ENCODE peak calls at places on chromosome 1, in six cellular contexts. X is right atrium auricular region; Q is fibroblast of the aortic adventitia; F is lower leg skin; C is Jurkat, Clone E6-1; T is WERI-Rb-1. B is an unnamed sample.

GRCh38 chr1:18394563-18395156 is 86.1 kb upstream of the KLHDC7A start:
- DNase-seq in X (no peak), Q (no peak), F (no peak), C (no peak), T (no peak), B (no peak)

GRCh38 chr1:190019717-190020116 is 457.9 kb downstream of the BRINP3 start:
- DNase-seq in X (no peak), Q (no peak), F (no peak), C (no peak), T (no peak), B (no peak)

GRCh38 chr1:35112668-35113067 is 33.5 kb downstream of the ZMYM1 start:
- DNase-seq in X (no peak), Q (peak; percentile 22), F (no peak), C (no peak), T (no peak), B (no peak)

GRCh38 chr1:115239148-115239820 is 98.8 kb downstream of the NGF start:
- DNase-seq in X (no peak), Q (peak; percentile 94), F (no peak), C (no peak), T (no peak), B (no peak)

GRCh38 chr1:91751281-91751680 is 134.7 kb downstream of the TGFBR3 start:
- DNase-seq in X (no peak), Q (peak; percentile 91), F (peak; percentile 84), C (no peak), T (no peak), B (no peak)

GRCh38 chr1:55716610-55717009 is 501.4 kb upstream of the USP24 start:
- DNase-seq in X (no peak), Q (peak; percentile 47), F (no peak), C (no peak), T (no peak), B (no peak)

GRCh38 chr1:111990026-111990877 is 784 bp upstream of the KCND3 start:
- DNase-seq in X (no peak), Q (no peak), F (peak; percentile 86), C (no peak), T (peak; percentile 20), B (no peak)

GRCh38 chr1:221023482-221023881 is 144.2 kb downstream of the HLX start:
- DNase-seq in X (no peak), Q (no peak), F (no peak), C (no peak), T (no peak), B (no peak)

GRCh38 chr1:223330462-223330861 is 33.5 kb downstream of the SUSD4 start:
- DNase-seq in X (no peak), Q (no peak), F (no peak), C (no peak), T (no peak), B (no peak)

GRCh38 chr1:36080801-36081200 is 3.1 kb upstream of the TEKT2 start:
- DNase-seq in X (no peak), Q (no peak), F (no peak), C (no peak), T (no peak), B (no peak)

GRCh38 chr1:228405979-228406265 is 713 bp downstream of the TRIM11 start:
- DNase-seq in X (no peak), Q (no peak), F (no peak), C (no peak), T (no peak), B (no peak)

GRCh38 chr1:228408869-228409805 is 2.5 kb upstream of the TRIM11 start:
- DNase-seq in X (no peak), Q (no peak), F (peak; percentile 82), C (no peak), T (no peak), B (no peak)

GRCh38 chr1:228410015-228410414 is 3.4 kb upstream of the TRIM11 start:
- DNase-seq in X (peak; percentile 71), Q (peak; percentile 63), F (peak; percentile 82), C (no peak), T (no peak), B (no peak)

GRCh38 chr1:228407118-228408040 is 744 bp upstream of the TRIM11 start:
- DNase-seq in X (no peak), Q (no peak), F (peak; percentile 82), C (no peak), T (no peak), B (no peak)

GRCh38 chr1:228408041-228408868 is 1.6 kb upstream of the TRIM11 start:
- DNase-seq in X (no peak), Q (no peak), F (peak; percentile 83), C (no peak), T (no peak), B (no peak)
- H3K4me3 ChIP-seq in X (no peak overlapping the region), Q (peak overlapping the region; percentile 89), F (no peak overlapping the region), C (no peak overlapping the region), T (no peak overlapping the region), B (no peak overlapping the region)

GRCh38 chr1:63857478-63857877 is 83.7 kb downstream of the ROR1 start:
- DNase-seq in X (no peak), Q (no peak), F (no peak), C (no peak), T (no peak), B (no peak)

GRCh38 chr1:63855942-63856341 is 82.1 kb downstream of the ROR1 start:
- DNase-seq in X (no peak), Q (no peak), F (no peak), C (no peak), T (no peak), B (no peak)

GRCh38 chr1:63858153-63858552 is 84.3 kb downstream of the ROR1 start:
- DNase-seq in X (no peak), Q (no peak), F (no peak), C (no peak), T (no peak), B (no peak)

GRCh38 chr1:63856924-63857323 is 83.1 kb downstream of the ROR1 start:
- DNase-seq in X (no peak), Q (no peak), F (no peak), C (no peak), T (no peak), B (no peak)

DNA sequence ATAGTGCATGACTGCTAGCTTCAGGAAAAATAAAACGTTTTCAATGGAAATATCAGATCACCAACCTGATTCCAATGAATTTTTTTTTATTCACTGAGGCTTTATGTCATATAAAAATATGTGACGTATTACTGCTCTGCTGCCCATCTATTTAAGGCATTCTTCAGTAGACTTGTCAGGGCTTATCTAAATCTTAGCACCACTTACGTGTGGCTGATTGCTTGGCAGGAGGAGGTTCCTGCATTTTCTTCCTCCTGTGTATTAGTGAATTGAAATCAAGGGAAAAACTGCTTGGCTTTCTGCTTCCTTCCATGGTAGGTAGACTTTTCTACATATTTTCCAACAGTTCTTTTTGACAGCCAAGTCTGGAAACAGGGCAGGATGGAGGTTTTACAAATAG is 80.3 kb downstream of the ROR1 start:
- DNase-seq in X (no peak), Q (no peak), F (no peak), C (no peak), T (no peak), B (no peak)
- H3K4me3 ChIP-seq in X (no peak overlapping the region), Q (no peak overlapping the region), F (no peak overlapping the region), C (no peak overlapping the region), T (no peak overlapping the region), B (no peak overlapping the region)

DNA sequence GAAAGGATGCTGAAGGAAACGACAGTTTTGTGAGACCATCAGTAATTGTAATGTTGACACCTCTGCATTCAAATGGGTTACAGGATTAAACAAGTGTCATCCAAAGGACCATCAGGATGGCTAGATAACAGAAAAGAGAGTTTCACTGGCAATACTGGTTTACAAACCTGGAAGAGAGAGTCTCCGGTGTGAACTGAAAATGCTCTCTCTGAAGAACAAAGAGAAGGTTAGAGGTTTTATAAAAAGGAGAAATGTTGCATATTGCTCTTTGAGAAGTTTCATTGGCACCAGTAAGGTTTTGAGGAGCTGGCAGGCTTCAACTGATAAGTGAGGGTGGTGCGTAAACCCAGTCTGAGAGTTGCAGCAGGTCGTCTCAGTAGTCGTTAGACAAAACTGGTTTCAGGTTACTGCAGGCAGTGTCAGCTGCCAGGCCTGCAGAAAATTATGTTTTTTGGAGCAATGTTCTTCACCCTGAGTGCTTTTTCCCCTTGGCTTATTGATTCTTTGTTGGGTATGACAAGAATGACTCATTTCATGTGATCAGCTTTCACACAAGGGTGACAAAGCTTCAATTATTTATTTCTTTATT is 42.2 kb downstream of the KCNK1 start:
- DNase-seq in X (no peak), Q (no peak), F (no peak), C (no peak), T (no peak), B (no peak)
- H3K4me3 ChIP-seq in X (no peak overlapping the region), Q (no peak overlapping the region), F (no peak overlapping the region), C (no peak overlapping the region), T (no peak overlapping the region), B (no peak overlapping the region)

GRCh38 chr1:246932366-246932700 is 585 bp upstream of the AHCTF1 start:
- DNase-seq in X (no peak), Q (no peak), F (no peak), C (no peak), T (no peak), B (no peak)

GRCh38 chr1:246933893-246934292 is 2.1 kb upstream of the AHCTF1 start:
- DNase-seq in X (no peak), Q (no peak), F (no peak), C (no peak), T (no peak), B (no peak)

GRCh38 chr1:246934777-246935176 is 3.0 kb upstream of the AHCTF1 start:
- DNase-seq in X (no peak), Q (no peak), F (no peak), C (no peak), T (no peak), B (no peak)

GRCh38 chr1:246931549-246932365 is at the start of gene AHCTF1:
- DNase-seq in X (peak; percentile 94), Q (peak; percentile 99), F (peak; percentile 99), C (peak; percentile 97), T (peak; percentile 99), B (peak; percentile 96)

GRCh38 chr1:246930830-246931548 is 759 bp downstream of the AHCTF1 start:
- DNase-seq in X (peak; percentile 67), Q (peak; percentile 60), F (peak; percentile 92), C (no peak), T (peak; percentile 59), B (peak; percentile 56)
- H3K4me3 ChIP-seq in X (peak overlapping the region; percentile 95), Q (peak overlapping the region; percentile 85), F (peak overlapping the region; percentile 94), C (peak overlapping the region; percentile 90), T (peak overlapping the region; percentile 82), B (peak overlapping the region; percentile 90)

GRCh38 chr1:15382601-15383518 is 26.8 kb upstream of the EFHD2 start:
- DNase-seq in X (no peak), Q (no peak), F (no peak), C (no peak), T (peak; percentile 25), B (no peak)
- H3K4me3 ChIP-seq in X (no peak overlapping the region), Q (no peak overlapping the region), F (no peak overlapping the region), C (no peak overlapping the region), T (no peak overlapping the region), B (no peak overlapping the region)